ENCODE peak calls at places on chromosomes 2 and 18, in four cellular contexts. K is anterior cingulate cortex, Z is mesothelial cell of epicardium, R is amygdala. O is an unnamed sample.

GRCh38 chr2:165149439-165149838 is 54.4 kb downstream of the SCN3A start:
- DNase-seq in K (no peak), Z (no peak), R (no peak), O (no peak)

GRCh38 chr2:27494944-27495554 is at the start of gene FNDC4:
- DNase-seq in K (peak), Z (no peak), R (no peak), O (peak)

GRCh38 chr2:64675860-64676259 is 22.1 kb upstream of the SERTAD2 start:
- DNase-seq in K (peak), Z (no peak), R (no peak), O (no peak)

GRCh38 chr2:222302178-222303018 is 3.6 kb upstream of the PAX3 start:
- DNase-seq in K (no peak), Z (no peak), R (no peak), O (no peak)

GRCh38 chr2:110874565-110875383 is 142.4 kb downstream of the ACOXL start:
- DNase-seq in K (no peak), Z (no peak), R (no peak), O (no peak)

GRCh38 chr2:54459037-54459441 is 2.9 kb downstream of the SPTBN1 start:
- DNase-seq in K (no peak), Z (no peak), R (no peak), O (no peak)

GRCh38 chr2:72150157-72150960 is 2.7 kb upstream of the CYP26B1 start:
- DNase-seq in K (peak), Z (peak), R (peak), O (peak)

GRCh38 chr2:236939751-236940229 is 145.9 kb upstream of the COPS8 start:
- DNase-seq in K (no peak), Z (no peak), R (no peak), O (no peak)

GRCh38 chr2:14631676-14632075 is 841 bp upstream of the LRATD1 start:
- DNase-seq in K (no peak), Z (no peak), R (no peak), O (no peak)

GRCh38 chr2:195658541-195658890 is 1.5 kb downstream of the SLC39A10 start:
- DNase-seq in K (no peak), Z (no peak), R (no peak), O (peak)

GRCh38 chr2:202109737-202110184 is 36.7 kb downstream of the KIAA2012 start:
- DNase-seq in K (no peak), Z (no peak), R (no peak), O (no peak)

GRCh38 chr2:54570925-54571694 is 115.0 kb downstream of the SPTBN1 start:
- DNase-seq in K (no peak), Z (no peak), R (no peak), O (no peak)

GRCh38 chr2:30310955-30311354 is 79.6 kb downstream of the LBH start:
- DNase-seq in K (no peak), Z (no peak), R (no peak), O (no peak)

GRCh38 chr2:2921011-2921720 is 456.5 kb downstream of the EIPR1 start:
- DNase-seq in K (no peak), Z (no peak), R (no peak), O (no peak)

GRCh38 chr18:58241026-58241679 is 197.1 kb downstream of the NEDD4L start:
- DNase-seq in K (no peak), Z (no peak), R (no peak), O (no peak)

GRCh38 chr2:144097440-144098225 is 422.3 kb downstream of the ZEB2 start:
- DNase-seq in K (no peak), Z (no peak), R (no peak), O (no peak)

GRCh38 chr18:79616651-79617518 is 62.7 kb upstream of the CTDP1 start:
- DNase-seq in K (no peak), Z (no peak), R (no peak), O (no peak)

GRCh38 chr2:219532378-219532649 is 11.3 kb downstream of the CHPF start:
- DNase-seq in K (no peak), Z (no peak), R (no peak), O (no peak)

GRCh38 chr2:30280596-30281434 is 49.5 kb downstream of the LBH start:
- DNase-seq in K (no peak), Z (no peak), R (no peak), O (no peak)

GRCh38 chr18:2104620-2105462 is 466.5 kb downstream of the METTL4 start:
- DNase-seq in K (peak), Z (no peak), R (no peak), O (peak)

GRCh38 chr2:225124311-225124832 is 82.1 kb upstream of the DOCK10 start:
- DNase-seq in K (no peak), Z (no peak), R (no peak), O (no peak)

GRCh38 chr2:216618785-216619184 is 14.4 kb upstream of the IGFBP2 start:
- DNase-seq in K (no peak), Z (no peak), R (no peak), O (no peak)

GRCh38 chr18:57075716-57076400 is 71.0 kb upstream of the BOD1L2 start:
- DNase-seq in K (no peak), Z (no peak), R (no peak), O (no peak)

GRCh38 chr18:56559044-56559443 is 79.3 kb downstream of the TXNL1 start:
- DNase-seq in K (no peak), Z (no peak), R (no peak), O (no peak)

GRCh38 chr18:35042389-35043066 is 1.3 kb downstream of the MAPRE2 start:
- DNase-seq in K (no peak), Z (no peak), R (no peak), O (no peak)

GRCh38 chr2:11753886-11754704 is 7.7 kb downstream of the LPIN1 start:
- DNase-seq in K (no peak), Z (no peak), R (no peak), O (no peak)

GRCh38 chr2:79729532-79729931 is 216.7 kb downstream of the CTNNA2 start:
- DNase-seq in K (no peak), Z (no peak), R (no peak), O (no peak)

GRCh38 chr2:147095376-147095775 is 749.5 kb upstream of the ACVR2A start:
- DNase-seq in K (no peak), Z (no peak), R (no peak), O (no peak)

GRCh38 chr2:186575302-186575701 is 14.6 kb upstream of the ITGAV start:
- DNase-seq in K (no peak), Z (no peak), R (no peak), O (no peak)

GRCh38 chr2:40653829-40654228 is 201.9 kb upstream of the SLC8A1 start:
- DNase-seq in K (no peak), Z (no peak), R (no peak), O (no peak)

GRCh38 chr2:49129034-49129433 is 25.3 kb downstream of the FSHR start:
- DNase-seq in K (no peak), Z (no peak), R (no peak), O (no peak)

GRCh38 chr2:113219889-113220641 is 46.3 kb downstream of the PSD4 start:
- DNase-seq in K (no peak), Z (no peak), R (no peak), O (no peak)

GRCh38 chr18:57787068-57787682 is 15.9 kb downstream of the ATP8B1 start:
- DNase-seq in K (no peak), Z (no peak), R (no peak), O (no peak)

O was measured in HuH-7.